ENCODE peak calls at places on chromosomes 11 and 22, in ten cellular contexts. One of them, this sample, is unnamed.

GRCh38 chr11:2549876-2550605 is 105.2 kb downstream of the KCNQ1 start:
- DNase-seq in fibroblast of lung: no peak
- DNase-seq in HCT116: no peak
- DNase-seq in Peyer's patch: peak
- DNase-seq in fibroblast of villous mesenchyme: no peak
- DNase-seq in choroid plexus epithelial cell: no peak
- DNase-seq in endothelial cell of umbilical vein: no peak
- DNase-seq in fibroblast of pulmonary artery: no peak
- DNase-seq in body of pancreas: peak
- DNase-seq in lower lobe of right lung: peak
- DNase-seq in this sample: no peak

GRCh38 chr11:32109596-32109995 is 18.7 kb downstream of the RCN1 start:
- DNase-seq in fibroblast of lung: no peak
- DNase-seq in HCT116: no peak
- DNase-seq in Peyer's patch: no peak
- DNase-seq in fibroblast of villous mesenchyme: no peak
- DNase-seq in choroid plexus epithelial cell: no peak
- DNase-seq in endothelial cell of umbilical vein: no peak
- DNase-seq in fibroblast of pulmonary artery: no peak
- DNase-seq in body of pancreas: no peak
- DNase-seq in lower lobe of right lung: no peak
- DNase-seq in this sample: no peak

GRCh38 chr11:116582621-116583020 is 190.2 kb downstream of the BUD13 start:
- DNase-seq in fibroblast of lung: no peak
- DNase-seq in HCT116: no peak
- DNase-seq in Peyer's patch: no peak
- DNase-seq in fibroblast of villous mesenchyme: no peak
- DNase-seq in choroid plexus epithelial cell: no peak
- DNase-seq in endothelial cell of umbilical vein: no peak
- DNase-seq in fibroblast of pulmonary artery: no peak
- DNase-seq in body of pancreas: no peak
- DNase-seq in lower lobe of right lung: no peak
- DNase-seq in this sample: no peak

GRCh38 chr22:39472570-39473556 is 16.1 kb downstream of the MGAT3 start:
- DNase-seq in fibroblast of lung: no peak
- DNase-seq in HCT116: no peak
- DNase-seq in Peyer's patch: peak
- DNase-seq in fibroblast of villous mesenchyme: peak
- DNase-seq in choroid plexus epithelial cell: peak
- DNase-seq in endothelial cell of umbilical vein: no peak
- DNase-seq in fibroblast of pulmonary artery: peak
- DNase-seq in body of pancreas: peak
- DNase-seq in lower lobe of right lung: no peak
- DNase-seq in this sample: no peak

GRCh38 chr11:102267602-102268001 is 49.7 kb upstream of the BIRC3 start:
- DNase-seq in fibroblast of lung: peak
- DNase-seq in HCT116: no peak
- DNase-seq in Peyer's patch: no peak
- DNase-seq in fibroblast of villous mesenchyme: peak
- DNase-seq in choroid plexus epithelial cell: peak
- DNase-seq in endothelial cell of umbilical vein: peak
- DNase-seq in fibroblast of pulmonary artery: peak
- DNase-seq in body of pancreas: no peak
- DNase-seq in lower lobe of right lung: no peak
- DNase-seq in this sample: peak

GRCh38 chr11:13446444-13446843 is 16.6 kb downstream of the BTBD10 start:
- DNase-seq in fibroblast of lung: peak
- DNase-seq in HCT116: no peak
- DNase-seq in Peyer's patch: no peak
- DNase-seq in fibroblast of villous mesenchyme: peak
- DNase-seq in choroid plexus epithelial cell: peak
- DNase-seq in endothelial cell of umbilical vein: peak
- DNase-seq in fibroblast of pulmonary artery: peak
- DNase-seq in body of pancreas: no peak
- DNase-seq in lower lobe of right lung: no peak
- DNase-seq in this sample: peak

GRCh38 chr11:33045551-33046255 is 6.3 kb downstream of the TCP11L1 start:
- DNase-seq in fibroblast of lung: peak
- DNase-seq in HCT116: no peak
- DNase-seq in Peyer's patch: peak
- DNase-seq in fibroblast of villous mesenchyme: no peak
- DNase-seq in choroid plexus epithelial cell: no peak
- DNase-seq in endothelial cell of umbilical vein: no peak
- DNase-seq in fibroblast of pulmonary artery: no peak
- DNase-seq in body of pancreas: no peak
- DNase-seq in lower lobe of right lung: no peak
- DNase-seq in this sample: peak

GRCh38 chr11:118079507-118079906 is 2.6 kb downstream of the TMPRSS4 start:
- DNase-seq in fibroblast of lung: no peak
- DNase-seq in HCT116: no peak
- DNase-seq in Peyer's patch: peak
- DNase-seq in fibroblast of villous mesenchyme: no peak
- DNase-seq in choroid plexus epithelial cell: no peak
- DNase-seq in endothelial cell of umbilical vein: no peak
- DNase-seq in fibroblast of pulmonary artery: no peak
- DNase-seq in body of pancreas: no peak
- DNase-seq in lower lobe of right lung: no peak
- DNase-seq in this sample: no peak

GRCh38 chr11:16301462-16301861 is 54.9 kb downstream of the SOX6 start:
- DNase-seq in fibroblast of lung: no peak
- DNase-seq in HCT116: no peak
- DNase-seq in Peyer's patch: no peak
- DNase-seq in fibroblast of villous mesenchyme: no peak
- DNase-seq in choroid plexus epithelial cell: no peak
- DNase-seq in endothelial cell of umbilical vein: no peak
- DNase-seq in fibroblast of pulmonary artery: no peak
- DNase-seq in body of pancreas: no peak
- DNase-seq in lower lobe of right lung: no peak
- DNase-seq in this sample: no peak

GRCh38 chr11:32087602-32088001 is 3.3 kb upstream of the RCN1 start:
- DNase-seq in fibroblast of lung: peak
- DNase-seq in HCT116: no peak
- DNase-seq in Peyer's patch: no peak
- DNase-seq in fibroblast of villous mesenchyme: peak
- DNase-seq in choroid plexus epithelial cell: peak
- DNase-seq in endothelial cell of umbilical vein: no peak
- DNase-seq in fibroblast of pulmonary artery: peak
- DNase-seq in body of pancreas: no peak
- DNase-seq in lower lobe of right lung: no peak
- DNase-seq in this sample: peak

GRCh38 chr11:57761301-57762234 is at the start of gene CTNND1:
- DNase-seq in fibroblast of lung: peak
- DNase-seq in HCT116: peak
- DNase-seq in Peyer's patch: peak
- DNase-seq in fibroblast of villous mesenchyme: peak
- DNase-seq in choroid plexus epithelial cell: peak
- DNase-seq in endothelial cell of umbilical vein: peak
- DNase-seq in fibroblast of pulmonary artery: peak
- DNase-seq in body of pancreas: peak
- DNase-seq in lower lobe of right lung: peak
- DNase-seq in this sample: peak

DNA sequence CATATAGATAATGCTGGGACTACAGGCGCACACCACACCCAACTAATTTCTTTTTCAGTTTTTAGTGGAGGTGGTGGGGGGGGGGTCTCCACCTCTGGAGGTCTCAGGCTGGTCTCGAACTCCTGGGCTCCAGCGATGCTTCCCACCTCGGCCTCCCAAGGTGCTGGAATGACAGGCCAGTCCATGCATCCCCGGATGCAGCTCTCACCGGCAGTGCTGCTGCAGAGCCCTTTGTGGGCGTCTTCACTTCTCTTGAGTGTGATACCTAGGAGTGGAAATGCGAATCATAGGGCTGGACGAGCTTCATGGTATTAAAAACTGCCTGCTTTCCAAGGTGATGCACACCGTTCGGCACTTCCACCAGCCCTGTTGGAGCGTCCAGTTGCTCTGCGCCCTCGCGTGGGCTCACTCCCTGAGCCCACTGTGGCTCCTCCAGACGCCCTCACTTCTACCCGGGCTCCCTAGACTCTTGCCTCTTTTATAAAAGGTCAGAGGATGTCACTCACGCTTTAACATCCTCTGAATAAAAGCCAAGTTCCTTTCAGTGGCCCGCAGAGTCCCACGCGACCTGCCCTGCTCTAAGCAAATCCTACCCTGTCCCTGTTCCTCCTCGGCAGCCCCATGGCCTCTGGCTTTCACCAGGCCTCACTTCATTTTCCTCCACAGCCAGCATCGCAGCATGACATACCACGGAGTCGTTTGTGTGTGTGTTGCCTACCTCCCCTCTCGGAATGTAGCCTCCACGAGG is 833 bp upstream of the BID start:
- DNase-seq in fibroblast of lung: no peak
- DNase-seq in HCT116: no peak
- DNase-seq in Peyer's patch: peak
- DNase-seq in fibroblast of villous mesenchyme: no peak
- DNase-seq in choroid plexus epithelial cell: no peak
- DNase-seq in endothelial cell of umbilical vein: no peak
- DNase-seq in fibroblast of pulmonary artery: no peak
- DNase-seq in body of pancreas: no peak
- DNase-seq in lower lobe of right lung: no peak
- DNase-seq in this sample: no peak
- H3K4me3 ChIP-seq in fibroblast of lung: no peak
- H3K4me3 ChIP-seq in HCT116: peak
- H3K4me3 ChIP-seq in Peyer's patch: peak
- H3K4me3 ChIP-seq in fibroblast of villous mesenchyme: peak
- H3K4me3 ChIP-seq in choroid plexus epithelial cell: no peak
- H3K4me3 ChIP-seq in endothelial cell of umbilical vein: no peak
- H3K4me3 ChIP-seq in fibroblast of pulmonary artery: peak
- H3K4me3 ChIP-seq in body of pancreas: no peak
- H3K4me3 ChIP-seq in lower lobe of right lung: peak
- H3K4me3 ChIP-seq in this sample: no peak

GRCh38 chr11:44654596-44654995 is 72.2 kb upstream of the TSPAN18 start:
- DNase-seq in fibroblast of lung: no peak
- DNase-seq in HCT116: no peak
- DNase-seq in Peyer's patch: no peak
- DNase-seq in fibroblast of villous mesenchyme: no peak
- DNase-seq in choroid plexus epithelial cell: no peak
- DNase-seq in endothelial cell of umbilical vein: no peak
- DNase-seq in fibroblast of pulmonary artery: no peak
- DNase-seq in body of pancreas: no peak
- DNase-seq in lower lobe of right lung: no peak
- DNase-seq in this sample: no peak

GRCh38 chr11:44661311-44661717 is 65.4 kb upstream of the TSPAN18 start:
- DNase-seq in fibroblast of lung: no peak
- DNase-seq in HCT116: no peak
- DNase-seq in Peyer's patch: no peak
- DNase-seq in fibroblast of villous mesenchyme: no peak
- DNase-seq in choroid plexus epithelial cell: no peak
- DNase-seq in endothelial cell of umbilical vein: no peak
- DNase-seq in fibroblast of pulmonary artery: no peak
- DNase-seq in body of pancreas: no peak
- DNase-seq in lower lobe of right lung: no peak
- DNase-seq in this sample: peak

GRCh38 chr11:44659641-44660040 is 67.1 kb upstream of the TSPAN18 start:
- DNase-seq in fibroblast of lung: no peak
- DNase-seq in HCT116: no peak
- DNase-seq in Peyer's patch: no peak
- DNase-seq in fibroblast of villous mesenchyme: no peak
- DNase-seq in choroid plexus epithelial cell: no peak
- DNase-seq in endothelial cell of umbilical vein: no peak
- DNase-seq in fibroblast of pulmonary artery: no peak
- DNase-seq in body of pancreas: no peak
- DNase-seq in lower lobe of right lung: no peak
- DNase-seq in this sample: no peak

GRCh38 chr11:44654057-44654456 is 72.7 kb upstream of the TSPAN18 start:
- DNase-seq in fibroblast of lung: no peak
- DNase-seq in HCT116: no peak
- DNase-seq in Peyer's patch: no peak
- DNase-seq in fibroblast of villous mesenchyme: no peak
- DNase-seq in choroid plexus epithelial cell: no peak
- DNase-seq in endothelial cell of umbilical vein: no peak
- DNase-seq in fibroblast of pulmonary artery: no peak
- DNase-seq in body of pancreas: no peak
- DNase-seq in lower lobe of right lung: no peak
- DNase-seq in this sample: no peak

GRCh38 chr11:44658451-44658850 is 68.3 kb upstream of the TSPAN18 start:
- DNase-seq in fibroblast of lung: no peak
- DNase-seq in HCT116: no peak
- DNase-seq in Peyer's patch: no peak
- DNase-seq in fibroblast of villous mesenchyme: peak
- DNase-seq in choroid plexus epithelial cell: peak
- DNase-seq in endothelial cell of umbilical vein: peak
- DNase-seq in fibroblast of pulmonary artery: peak
- DNase-seq in body of pancreas: no peak
- DNase-seq in lower lobe of right lung: no peak
- DNase-seq in this sample: peak
- TF ChIP-seq CTCF in fibroblast of lung: no peak
- TF ChIP-seq CTCF in HCT116: peak
- TF ChIP-seq CTCF in Peyer's patch: peak
- TF ChIP-seq CTCF in fibroblast of villous mesenchyme: peak
- TF ChIP-seq CTCF in choroid plexus epithelial cell: peak
- TF ChIP-seq CTCF in endothelial cell of umbilical vein: peak
- TF ChIP-seq CTCF in fibroblast of pulmonary artery: peak
- TF ChIP-seq CTCF in body of pancreas: no peak
- TF ChIP-seq CTCF in lower lobe of right lung: peak
- TF ChIP-seq CTCF in this sample: peak

DNA sequence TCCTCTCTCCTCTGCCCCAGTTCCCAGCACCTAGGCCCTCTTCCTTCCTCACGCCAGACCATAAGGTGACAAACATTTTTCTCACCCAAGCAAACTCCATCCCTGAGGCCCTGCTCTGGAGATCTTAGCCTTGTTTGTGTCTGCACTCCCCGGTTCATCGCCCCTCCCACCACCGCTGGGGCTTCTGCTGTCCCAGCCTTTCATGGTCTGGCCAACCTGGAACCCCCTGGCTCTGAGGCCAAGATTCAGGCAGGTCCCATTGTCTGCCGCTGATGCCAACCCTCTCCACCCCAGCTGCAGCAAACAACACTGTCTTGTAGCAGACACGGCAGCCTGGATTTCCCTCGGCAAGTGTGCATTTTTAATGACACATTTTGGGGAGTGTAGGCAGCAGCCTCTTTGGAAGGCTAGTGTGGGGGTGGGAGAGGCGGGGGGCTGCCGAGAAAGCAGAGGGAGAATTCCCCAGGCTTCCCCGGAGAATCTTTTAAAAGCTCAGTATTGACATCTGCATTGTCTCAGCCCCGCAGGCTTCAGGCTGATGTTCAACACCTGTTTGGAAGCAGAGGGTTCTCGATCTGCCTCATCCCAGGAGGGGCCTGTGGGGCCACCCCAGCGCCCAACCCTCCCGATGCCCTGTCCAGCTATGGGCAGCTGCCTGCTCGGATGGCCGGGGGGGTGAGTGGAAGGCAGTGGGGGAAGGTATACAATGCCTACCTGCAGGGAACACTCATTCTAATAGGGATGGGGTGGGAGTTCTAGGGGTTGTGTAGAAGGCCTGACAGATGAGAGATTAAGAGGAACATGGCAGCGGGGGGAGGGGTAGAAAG is 41.6 kb downstream of the NECTIN1 start:
- DNase-seq in fibroblast of lung: no peak
- DNase-seq in HCT116: no peak
- DNase-seq in Peyer's patch: no peak
- DNase-seq in fibroblast of villous mesenchyme: no peak
- DNase-seq in choroid plexus epithelial cell: no peak
- DNase-seq in endothelial cell of umbilical vein: no peak
- DNase-seq in fibroblast of pulmonary artery: no peak
- DNase-seq in body of pancreas: no peak
- DNase-seq in lower lobe of right lung: no peak
- DNase-seq in this sample: no peak
- H3K4me3 ChIP-seq in fibroblast of lung: no peak
- H3K4me3 ChIP-seq in HCT116: no peak
- H3K4me3 ChIP-seq in Peyer's patch: no peak
- H3K4me3 ChIP-seq in fibroblast of villous mesenchyme: no peak
- H3K4me3 ChIP-seq in choroid plexus epithelial cell: no peak
- H3K4me3 ChIP-seq in endothelial cell of umbilical vein: no peak
- H3K4me3 ChIP-seq in fibroblast of pulmonary artery: no peak
- H3K4me3 ChIP-seq in body of pancreas: no peak
- H3K4me3 ChIP-seq in lower lobe of right lung: no peak
- H3K4me3 ChIP-seq in this sample: no peak

GRCh38 chr11:104997288-104997687 is 25.7 kb downstream of the CASP5 start:
- DNase-seq in fibroblast of lung: no peak
- DNase-seq in HCT116: no peak
- DNase-seq in Peyer's patch: no peak
- DNase-seq in fibroblast of villous mesenchyme: peak
- DNase-seq in choroid plexus epithelial cell: peak
- DNase-seq in endothelial cell of umbilical vein: peak
- DNase-seq in fibroblast of pulmonary artery: peak
- DNase-seq in body of pancreas: no peak
- DNase-seq in lower lobe of right lung: no peak
- DNase-seq in this sample: peak
- TF ChIP-seq CTCF in fibroblast of lung: no peak
- TF ChIP-seq CTCF in HCT116: no peak
- TF ChIP-seq CTCF in Peyer's patch: no peak
- TF ChIP-seq CTCF in fibroblast of villous mesenchyme: peak
- TF ChIP-seq CTCF in choroid plexus epithelial cell: peak
- TF ChIP-seq CTCF in endothelial cell of umbilical vein: no peak
- TF ChIP-seq CTCF in fibroblast of pulmonary artery: peak
- TF ChIP-seq CTCF in body of pancreas: no peak
- TF ChIP-seq CTCF in lower lobe of right lung: no peak
- TF ChIP-seq CTCF in this sample: peak

This sample was measured in AG10803.